ENCODE peak calls at places on chromosomes 2 and 18, in six cellular contexts. P is endothelial cell of umbilical vein; A is choroid plexus epithelial cell; N is fibroblast of lung; T is stimulated activated effector memory CD8-positive, alpha-beta T cell treated with anti-CD3 and anti-CD28 coated beads, Interleukin-12 subunit alpha, Interleukin-12 subunit beta, amount 100 ng/mL, for 72 hours; U is spleen. B is an unnamed sample.

GRCh38 chr2:63827749-63828148 is 13.9 kb upstream of the UGP2 start:
- DNase-seq in P (peak), A (peak), U (no peak), T (no peak), N (peak), B (no peak)

GRCh38 chr18:33744032-33744697 is 166.1 kb downstream of the ASXL3 start:
- DNase-seq in A (no peak), N (no peak), U (no peak), P (no peak), T (no peak), B (no peak)

GRCh38 chr2:88658890-88659881 is 31.9 kb upstream of the EIF2AK3 start:
- DNase-seq in T (no peak), U (no peak), P (peak), N (peak), A (peak), B (no peak)

GRCh38 chr2:118440699-118441098 is 352.4 kb downstream of the INSIG2 start:
- DNase-seq in P (no peak), U (no peak), T (no peak), N (no peak), A (no peak), B (no peak)

GRCh38 chr2:42957109-42958035 is 165.0 kb upstream of the HAAO start:
- DNase-seq in T (no peak), A (no peak), P (no peak), U (no peak), N (no peak), B (no peak)

GRCh38 chr2:235542728-235543125 is 48.9 kb downstream of the AGAP1 start:
- DNase-seq in T (no peak), N (no peak), A (no peak), U (peak), P (no peak), B (no peak)

GRCh38 chr2:162185833-162186232 is 33.8 kb upstream of the GCG start:
- DNase-seq in N (no peak), A (no peak), T (no peak), P (no peak), U (no peak), B (no peak)

GRCh38 chr2:182081602-182082260 is 96.1 kb downstream of the PPP1R1C start:
- DNase-seq in U (no peak), T (no peak), A (no peak), P (no peak), N (no peak), B (no peak)

GRCh38 chr2:71471276-71471675 is 17.9 kb downstream of the DYSF start:
- DNase-seq in T (no peak), N (no peak), P (no peak), U (no peak), A (peak), B (no peak)

GRCh38 chr2:47339745-47340541 is 63.0 kb upstream of the MSH2 start:
- DNase-seq in U (no peak), P (no peak), N (no peak), A (peak), T (no peak), B (no peak)

GRCh38 chr2:73176881-73177644 is 25.3 kb upstream of the NOTO start:
- DNase-seq in T (peak), U (peak), A (peak), P (peak), N (peak), B (peak)

GRCh38 chr2:85444629-85445028 is 26.1 kb downstream of the SH2D6 start:
- DNase-seq in P (no peak), U (no peak), A (peak), T (no peak), N (peak), B (no peak)

GRCh38 chr2:27860111-27860510 is 30.1 kb downstream of the RBKS start:
- DNase-seq in T (no peak), U (no peak), P (peak), N (peak), A (peak), B (no peak)

GRCh38 chr2:1744446-1745170 is at the start of gene PXDN:
- DNase-seq in N (peak), P (peak), U (peak), A (peak), T (no peak), B (no peak)

GRCh38 chr2:221125691-221126090 is 446.4 kb downstream of the EPHA4 start:
- DNase-seq in P (no peak), U (no peak), N (no peak), T (no peak), A (no peak), B (no peak)

GRCh38 chr18:61770279-61770678 is 122.5 kb downstream of the RNF152 start:
- DNase-seq in P (no peak), U (no peak), T (no peak), N (no peak), A (no peak), B (no peak)

GRCh38 chr2:207180741-207181140 is 15.0 kb upstream of the KLF7 start:
- DNase-seq in U (no peak), A (peak), T (no peak), N (peak), P (no peak), B (no peak)

GRCh38 chr18:79617521-79618500 is 61.8 kb upstream of the CTDP1 start:
- DNase-seq in A (no peak), T (no peak), N (no peak), P (no peak), U (peak), B (no peak)

GRCh38 chr2:105576440-105577241 is 168.1 kb upstream of the NCK2 start:
- DNase-seq in T (peak), A (peak), N (peak), P (peak), U (no peak), B (no peak)

GRCh38 chr2:70905443-70905842 is 30.3 kb upstream of the ATP6V1B1 start:
- DNase-seq in N (no peak), T (no peak), P (no peak), U (no peak), A (no peak), B (no peak)

GRCh38 chr2:226746206-226746800 is 53.3 kb downstream of the IRS1 start:
- DNase-seq in N (no peak), U (no peak), P (no peak), T (no peak), A (no peak), B (no peak)

GRCh38 chr2:191645032-191645431 is 32.9 kb upstream of the NABP1 start:
- DNase-seq in T (no peak), U (no peak), A (no peak), N (no peak), P (no peak), B (no peak)

GRCh38 chr2:48900321-48901014 is 144.9 kb upstream of the LHCGR start:
- DNase-seq in T (no peak), P (no peak), U (no peak), A (no peak), N (no peak), B (no peak)

GRCh38 chr2:68190991-68191731 is 33.5 kb downstream of the PNO1 start:
- DNase-seq in A (peak), P (peak), T (no peak), U (no peak), N (peak), B (no peak)

GRCh38 chr2:231104115-231104713 is 20.6 kb downstream of the HTR2B start:
- DNase-seq in A (peak), P (peak), T (peak), U (no peak), N (peak), B (peak)

GRCh38 chr2:151840216-151840691 is 12.0 kb upstream of the ARL5A start:
- DNase-seq in A (no peak), N (no peak), T (no peak), U (no peak), P (no peak), B (no peak)

GRCh38 chr2:44652701-44653100 is 288.8 kb upstream of the SIX3 start:
- DNase-seq in U (no peak), A (no peak), P (no peak), N (peak), T (no peak), B (no peak)

GRCh38 chr2:33242845-33243244 is 233.6 kb upstream of the RASGRP3 start:
- DNase-seq in N (no peak), P (peak), A (peak), T (no peak), U (no peak), B (no peak)

GRCh38 chr2:96121414-96121813 is 5.0 kb upstream of the ADRA2B start:
- DNase-seq in A (no peak), N (no peak), T (no peak), P (no peak), U (no peak), B (no peak)

GRCh38 chr2:207926133-207927076 is 98.9 kb downstream of the PLEKHM3 start:
- DNase-seq in N (peak), P (peak), U (no peak), T (no peak), A (peak), B (no peak)

GRCh38 chr2:105641389-105641811 is 103.3 kb upstream of the NCK2 start:
- DNase-seq in U (no peak), A (no peak), N (no peak), P (no peak), T (peak), B (no peak)

GRCh38 chr2:25389161-25389560 is 47.4 kb upstream of the DNMT3A start:
- DNase-seq in N (no peak), T (no peak), A (no peak), P (no peak), U (no peak), B (no peak)

GRCh38 chr2:54551123-54551756 is 95.1 kb downstream of the SPTBN1 start:
- DNase-seq in A (no peak), T (no peak), P (no peak), U (no peak), N (no peak), B (no peak)

GRCh38 chr18:23943104-23943503 is 71.5 kb upstream of the TTC39C start:
- DNase-seq in T (no peak), P (no peak), U (no peak), N (no peak), A (no peak), B (peak)

GRCh38 chr2:174675615-174676014 is 78.0 kb upstream of the WIPF1 start:
- DNase-seq in P (no peak), N (no peak), A (no peak), U (no peak), T (no peak), B (peak)

GRCh38 chr2:127389778-127390435 is 2.1 kb upstream of the MAP3K2 start:
- DNase-seq in A (no peak), P (no peak), N (no peak), U (no peak), T (peak), B (peak)

GRCh38 chr2:138846216-138846821 is 66.1 kb upstream of the NXPH2 start:
- DNase-seq in N (peak), U (no peak), T (no peak), A (peak), P (peak), B (no peak)

GRCh38 chr18:59606193-59607175 is 90.7 kb downstream of the CCBE1 start:
- DNase-seq in U (no peak), A (peak), P (no peak), T (no peak), N (peak), B (no peak)